ENCODE peak calls at places on chromosomes 13 and 19, in ten cellular contexts. W is caudate nucleus; K is SK-N-SH; F is HL-60; B is uterus; D is spleen; C is neuronal stem cell; N is tibial nerve; T is CD4-positive, alpha-beta memory T cell; R is sigmoid colon. Q is an unnamed sample.

GRCh38 chr13:49307365-49307764 is 59.6 kb downstream of the CDADC1 start:
- DNase-seq in B (peak; percentile 86), K (no peak), N (peak; percentile 60), W (no peak), R (peak; percentile 88), F (no peak), C (no peak), T (no peak), D (no peak), Q (no peak)

GRCh38 chr13:27861165-27861564 is 58.6 kb upstream of the PDX1 start:
- DNase-seq in N (no peak), W (no peak), F (no peak), R (no peak), D (no peak), B (no peak), T (no peak), C (no peak), K (no peak), Q (no peak)

GRCh38 chr19:42148270-42148669 is 16.0 kb upstream of the POU2F2 start:
- DNase-seq in W (no peak), N (no peak), B (no peak), T (peak; percentile 40), D (no peak), F (no peak), C (no peak), R (no peak), K (no peak), Q (no peak)

GRCh38 chr13:24251525-24251924 is 57.9 kb upstream of the C1QTNF9 start:
- DNase-seq in N (no peak), B (no peak), W (no peak), F (no peak), D (peak; percentile 87), R (peak; percentile 52), T (peak; percentile 94), C (no peak), K (no peak), Q (no peak)

GRCh38 chr13:103062079-103062478 is 4.1 kb downstream of the SLC10A2 start:
- DNase-seq in R (no peak), D (no peak), C (no peak), T (no peak), F (no peak), W (no peak), K (no peak), N (no peak), B (no peak), Q (no peak)

GRCh38 chr19:43480574-43480973 is 15.2 kb upstream of the LYPD3 start:
- DNase-seq in B (no peak), C (no peak), F (no peak), K (no peak), T (no peak), R (no peak), D (no peak), N (no peak), W (no peak), Q (no peak)

GRCh38 chr13:112172017-112172416 is 105.1 kb downstream of the SOX1 start:
- DNase-seq in N (no peak), K (no peak), W (no peak), R (no peak), B (no peak), F (no peak), C (no peak), D (no peak), T (no peak), Q (no peak)

GRCh38 chr13:99898421-99898820 is 73.1 kb downstream of the ZIC5 start:
- DNase-seq in T (no peak), F (no peak), W (no peak), N (no peak), C (no peak), D (no peak), B (no peak), K (no peak), R (no peak), Q (no peak)

GRCh38 chr13:109254271-109254670 is 532.1 kb downstream of the IRS2 start:
- DNase-seq in W (no peak), R (no peak), D (no peak), C (no peak), N (no peak), B (no peak), K (no peak), T (no peak), F (no peak), Q (no peak)

GRCh38 chr13:43879323-43880181 is at the start of the genes CCDC122 and LACC1:
- DNase-seq in K (peak; percentile 92), N (peak; percentile 60), W (peak; percentile 75), D (peak; percentile 97), F (peak; percentile 83), C (peak; percentile 62), R (peak; percentile 91), T (peak; percentile 80), B (peak; percentile 78), Q (peak; percentile 91)

GRCh38 chr13:34161829-34162544 is 344.0 kb downstream of the RFC3 start:
- DNase-seq in N (no peak), D (no peak), R (no peak), F (no peak), C (no peak), K (no peak), B (no peak), W (no peak), T (no peak), Q (no peak)

GRCh38 chr19:3524075-3524842 is 14.7 kb upstream of the TEKTIP1 start:
- DNase-seq in W (no peak), R (no peak), T (no peak), D (no peak), F (no peak), C (no peak), K (no peak), N (no peak), B (no peak), Q (no peak)

GRCh38 chr19:1451916-1452801 is 2.2 kb downstream of the APC2 start:
- DNase-seq in T (no peak), C (no peak), B (no peak), K (peak; percentile 86), D (no peak), N (no peak), W (peak; percentile 50), F (no peak), R (no peak), Q (peak; percentile 48)

GRCh38 chr19:30846102-30846501 is 473.9 kb downstream of the ZNF536 start:
- DNase-seq in R (no peak), K (no peak), D (no peak), W (no peak), T (no peak), B (no peak), C (no peak), F (no peak), N (no peak), Q (no peak)

GRCh38 chr13:53501387-53501786 is 472.8 kb downstream of the OLFM4 start:
- DNase-seq in W (no peak), C (no peak), K (no peak), F (no peak), D (no peak), R (no peak), T (no peak), B (no peak), N (no peak), Q (no peak)

GRCh38 chr13:109707044-109707794 is 79.2 kb downstream of the IRS2 start:
- DNase-seq in B (no peak), C (no peak), F (no peak), R (no peak), D (no peak), W (no peak), T (no peak), K (no peak), N (no peak), Q (no peak)

GRCh38 chr19:18733196-18733647 is 49.7 kb downstream of the CRTC1 start:
- DNase-seq in W (no peak), T (no peak), B (peak; percentile 66), N (peak; percentile 12), C (no peak), K (peak; percentile 84), D (no peak), R (peak; percentile 90), F (no peak), Q (no peak)

GRCh38 chr13:29800687-29801086 is 49.7 kb downstream of the UBL3 start:
- DNase-seq in R (no peak), T (no peak), N (no peak), B (no peak), D (no peak), W (no peak), K (no peak), C (no peak), F (no peak), Q (no peak)

DNA sequence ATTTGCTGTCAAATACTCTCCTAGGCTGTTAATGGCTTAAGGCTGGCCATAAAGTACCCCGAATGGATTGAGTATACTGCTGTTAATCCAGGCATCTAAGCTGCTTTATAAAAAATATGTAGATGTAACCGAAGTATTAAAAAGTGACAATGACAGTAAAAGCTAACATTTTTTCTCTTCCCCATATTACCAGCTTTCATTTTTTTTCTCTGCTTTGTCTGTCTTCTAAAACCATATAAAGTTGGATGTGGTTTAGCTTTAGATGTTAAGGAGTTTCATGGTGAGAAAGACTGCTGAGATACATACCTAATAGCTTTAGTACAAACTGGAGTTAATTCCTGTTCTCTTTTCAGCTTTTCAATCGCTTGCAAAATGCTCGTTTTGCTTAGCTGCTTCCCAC is 824 bp downstream of the AKAP11 start:
- DNase-seq in B (no peak), T (peak; percentile 26), R (no peak), D (no peak), K (no peak), N (no peak), C (no peak), W (no peak), F (no peak), Q (no peak)
- H3K27ac ChIP-seq in B (peak overlapping the region; percentile 96), T (peak overlapping the region; percentile 94), R (peak overlapping the region; percentile 92), D (peak overlapping the region; percentile 94), K (peak overlapping the region; percentile 88), N (peak overlapping the region; percentile 90), C (no peak overlapping the region), W (no peak overlapping the region), F (peak overlapping the region; percentile 85), Q (peak overlapping the region; percentile 87)

DNA sequence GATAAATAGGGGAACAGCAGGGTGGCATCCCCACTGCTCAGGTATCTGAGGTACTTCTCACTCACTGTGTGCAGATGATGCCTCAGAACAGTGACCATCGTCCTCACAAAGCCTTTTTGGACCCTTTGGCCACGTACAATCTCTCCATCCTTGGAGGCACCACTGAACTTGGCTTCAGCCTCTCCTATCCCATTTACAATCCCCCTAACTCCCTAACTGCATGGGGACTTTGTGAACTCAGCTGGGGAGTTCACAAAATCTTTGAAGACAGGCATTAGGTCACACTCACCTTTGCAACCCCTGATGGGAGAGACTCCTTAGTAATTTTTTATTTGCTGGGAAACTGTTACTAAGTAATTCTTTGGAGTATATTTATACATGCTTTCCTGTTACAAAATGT is 60.8 kb downstream of the TBC1D4 start:
- DNase-seq in D (no peak), W (no peak), T (no peak), C (no peak), N (no peak), F (no peak), R (no peak), B (no peak), K (no peak), Q (no peak)
- H3K27ac ChIP-seq in D (no peak overlapping the region), W (no peak overlapping the region), T (no peak overlapping the region), C (no peak overlapping the region), N (no peak overlapping the region), F (no peak overlapping the region), R (no peak overlapping the region), B (no peak overlapping the region), K (no peak overlapping the region), Q (no peak overlapping the region)

GRCh38 chr19:28577666-28578065 is 635.3 kb downstream of the UQCRFS1 start:
- DNase-seq in B (no peak), R (no peak), F (no peak), N (no peak), C (no peak), T (no peak), W (no peak), D (peak; percentile 27), K (no peak), Q (no peak)
- H3K27ac ChIP-seq in B (no peak overlapping the region), R (no peak overlapping the region), F (no peak overlapping the region), N (no peak overlapping the region), C (no peak overlapping the region), T (no peak overlapping the region), W (no peak overlapping the region), D (no peak overlapping the region), K (no peak overlapping the region), Q (no peak overlapping the region)

GRCh38 chr19:45349430-45349941 is 8.9 kb downstream of the KLC3 start:
- DNase-seq in W (no peak), D (no peak), F (no peak), K (peak; percentile 28), R (no peak), T (no peak), N (no peak), C (no peak), B (no peak), Q (no peak)
- H3K27ac ChIP-seq in W (no peak overlapping the region), D (no peak overlapping the region), F (no peak overlapping the region), K (no peak overlapping the region), R (no peak overlapping the region), T (no peak overlapping the region), N (no peak overlapping the region), C (no peak overlapping the region), B (no peak overlapping the region), Q (no peak overlapping the region)